ENCODE peak calls at places on chromosomes 3 and 15, in eight cellular contexts. One of them, this sample, is unnamed.

GRCh38 chr3:173793963-173794362 is 396.4 kb downstream of the NLGN1 start:
- DNase-seq in EL: no peak
- DNase-seq in choroid plexus epithelial cell: no peak
- DNase-seq in Panc1: no peak
- DNase-seq in stimulated activated CD4-positive, alpha-beta T cell treated with anti-CD3 and anti-CD28 coated beads, TNF-alpha, amount 100 ng/mL, for 24 hours: no peak
- DNase-seq in GM20000: no peak
- DNase-seq in iPS-NIHi11: no peak
- DNase-seq in SJSA1: no peak
- DNase-seq in this sample: no peak

GRCh38 chr15:88394553-88395159 is 72.5 kb downstream of the MRPL46 start:
- DNase-seq in Panc1: no peak
- DNase-seq in iPS-NIHi11: no peak
- DNase-seq in choroid plexus epithelial cell: no peak
- DNase-seq in GM20000: no peak
- DNase-seq in EL: no peak
- DNase-seq in SJSA1: no peak
- DNase-seq in stimulated activated CD4-positive, alpha-beta T cell treated with anti-CD3 and anti-CD28 coated beads, TNF-alpha, amount 100 ng/mL, for 24 hours: no peak
- DNase-seq in this sample: no peak

GRCh38 chr15:59991919-59992318 is 12.2 kb upstream of the FOXB1 start:
- DNase-seq in Panc1: no peak
- DNase-seq in stimulated activated CD4-positive, alpha-beta T cell treated with anti-CD3 and anti-CD28 coated beads, TNF-alpha, amount 100 ng/mL, for 24 hours: no peak
- DNase-seq in SJSA1: no peak
- DNase-seq in choroid plexus epithelial cell: no peak
- DNase-seq in EL: no peak
- DNase-seq in GM20000: no peak
- DNase-seq in iPS-NIHi11: no peak
- DNase-seq in this sample: no peak

GRCh38 chr3:87993566-87993965 is 65.2 kb downstream of the CGGBP1 start:
- DNase-seq in Panc1: no peak
- DNase-seq in choroid plexus epithelial cell: no peak
- DNase-seq in EL: no peak
- DNase-seq in GM20000: no peak
- DNase-seq in iPS-NIHi11: no peak
- DNase-seq in SJSA1: no peak
- DNase-seq in stimulated activated CD4-positive, alpha-beta T cell treated with anti-CD3 and anti-CD28 coated beads, TNF-alpha, amount 100 ng/mL, for 24 hours: no peak
- DNase-seq in this sample: no peak

GRCh38 chr3:164194842-164195241 is 883.5 kb downstream of the SI start:
- DNase-seq in iPS-NIHi11: no peak
- DNase-seq in GM20000: no peak
- DNase-seq in SJSA1: no peak
- DNase-seq in choroid plexus epithelial cell: no peak
- DNase-seq in EL: no peak
- DNase-seq in stimulated activated CD4-positive, alpha-beta T cell treated with anti-CD3 and anti-CD28 coated beads, TNF-alpha, amount 100 ng/mL, for 24 hours: no peak
- DNase-seq in Panc1: no peak
- DNase-seq in this sample: no peak

GRCh38 chr3:71051893-71052687 is 531.4 kb downstream of the FOXP1 start:
- DNase-seq in Panc1: no peak
- DNase-seq in GM20000: no peak
- DNase-seq in choroid plexus epithelial cell: peak
- DNase-seq in EL: peak
- DNase-seq in SJSA1: peak
- DNase-seq in stimulated activated CD4-positive, alpha-beta T cell treated with anti-CD3 and anti-CD28 coated beads, TNF-alpha, amount 100 ng/mL, for 24 hours: no peak
- DNase-seq in iPS-NIHi11: no peak
- DNase-seq in this sample: no peak

GRCh38 chr15:89743594-89743993 is 7.5 kb downstream of the MESP1 start:
- DNase-seq in choroid plexus epithelial cell: no peak
- DNase-seq in iPS-NIHi11: no peak
- DNase-seq in SJSA1: no peak
- DNase-seq in stimulated activated CD4-positive, alpha-beta T cell treated with anti-CD3 and anti-CD28 coated beads, TNF-alpha, amount 100 ng/mL, for 24 hours: no peak
- DNase-seq in EL: no peak
- DNase-seq in GM20000: no peak
- DNase-seq in Panc1: no peak
- DNase-seq in this sample: no peak

GRCh38 chr3:14925729-14926591 is 21.4 kb upstream of the NR2C2 start:
- DNase-seq in Panc1: peak
- DNase-seq in stimulated activated CD4-positive, alpha-beta T cell treated with anti-CD3 and anti-CD28 coated beads, TNF-alpha, amount 100 ng/mL, for 24 hours: no peak
- DNase-seq in iPS-NIHi11: peak
- DNase-seq in choroid plexus epithelial cell: peak
- DNase-seq in EL: peak
- DNase-seq in SJSA1: peak
- DNase-seq in GM20000: peak
- DNase-seq in this sample: peak

GRCh38 chr3:193031909-193032308 is 114.3 kb upstream of the MB21D2 start:
- DNase-seq in EL: no peak
- DNase-seq in stimulated activated CD4-positive, alpha-beta T cell treated with anti-CD3 and anti-CD28 coated beads, TNF-alpha, amount 100 ng/mL, for 24 hours: no peak
- DNase-seq in Panc1: no peak
- DNase-seq in choroid plexus epithelial cell: no peak
- DNase-seq in iPS-NIHi11: no peak
- DNase-seq in SJSA1: no peak
- DNase-seq in GM20000: no peak
- DNase-seq in this sample: no peak

GRCh38 chr3:10007126-10007782 is 19.0 kb upstream of the FANCD2 start:
- DNase-seq in Panc1: no peak
- DNase-seq in iPS-NIHi11: no peak
- DNase-seq in EL: no peak
- DNase-seq in stimulated activated CD4-positive, alpha-beta T cell treated with anti-CD3 and anti-CD28 coated beads, TNF-alpha, amount 100 ng/mL, for 24 hours: no peak
- DNase-seq in GM20000: no peak
- DNase-seq in SJSA1: no peak
- DNase-seq in choroid plexus epithelial cell: no peak
- DNase-seq in this sample: no peak

GRCh38 chr15:92655178-92655995 is at the start of gene FAM174B:
- DNase-seq in iPS-NIHi11: peak
- DNase-seq in choroid plexus epithelial cell: no peak
- DNase-seq in stimulated activated CD4-positive, alpha-beta T cell treated with anti-CD3 and anti-CD28 coated beads, TNF-alpha, amount 100 ng/mL, for 24 hours: peak
- DNase-seq in EL: peak
- DNase-seq in Panc1: no peak
- DNase-seq in SJSA1: no peak
- DNase-seq in GM20000: peak
- DNase-seq in this sample: peak

GRCh38 chr3:140715035-140715434 is 37.2 kb downstream of the TRIM42 start:
- DNase-seq in GM20000: no peak
- DNase-seq in Panc1: no peak
- DNase-seq in EL: no peak
- DNase-seq in iPS-NIHi11: no peak
- DNase-seq in stimulated activated CD4-positive, alpha-beta T cell treated with anti-CD3 and anti-CD28 coated beads, TNF-alpha, amount 100 ng/mL, for 24 hours: no peak
- DNase-seq in choroid plexus epithelial cell: no peak
- DNase-seq in SJSA1: no peak
- DNase-seq in this sample: no peak

GRCh38 chr3:123833398-123833785 is 50.7 kb downstream of the MYLK start:
- DNase-seq in Panc1: no peak
- DNase-seq in SJSA1: no peak
- DNase-seq in GM20000: no peak
- DNase-seq in stimulated activated CD4-positive, alpha-beta T cell treated with anti-CD3 and anti-CD28 coated beads, TNF-alpha, amount 100 ng/mL, for 24 hours: no peak
- DNase-seq in EL: no peak
- DNase-seq in choroid plexus epithelial cell: no peak
- DNase-seq in iPS-NIHi11: no peak
- DNase-seq in this sample: no peak

GRCh38 chr3:149941946-149942345 is 28.7 kb downstream of the PFN2 start:
- DNase-seq in SJSA1: no peak
- DNase-seq in EL: no peak
- DNase-seq in Panc1: no peak
- DNase-seq in stimulated activated CD4-positive, alpha-beta T cell treated with anti-CD3 and anti-CD28 coated beads, TNF-alpha, amount 100 ng/mL, for 24 hours: no peak
- DNase-seq in choroid plexus epithelial cell: no peak
- DNase-seq in iPS-NIHi11: no peak
- DNase-seq in GM20000: no peak
- DNase-seq in this sample: no peak

GRCh38 chr3:125129512-125129962 is 73.7 kb upstream of the HEG1 start:
- DNase-seq in choroid plexus epithelial cell: peak
- DNase-seq in stimulated activated CD4-positive, alpha-beta T cell treated with anti-CD3 and anti-CD28 coated beads, TNF-alpha, amount 100 ng/mL, for 24 hours: no peak
- DNase-seq in EL: peak
- DNase-seq in SJSA1: peak
- DNase-seq in GM20000: no peak
- DNase-seq in Panc1: no peak
- DNase-seq in iPS-NIHi11: no peak
- DNase-seq in this sample: peak

This sample was measured in adrenal gland.